ENCODE peak calls at places on chromosome 19, in seven cellular contexts. N is ovary, P is tibial nerve, Q is esophagus squamous epithelium, I is adrenal gland, A is IMR-90, R is uterus. F is an unnamed sample.

GRCh38 chr19:42397315-42398166 is 7.4 kb upstream of the CNFN start:
- DNase-seq in N (no peak), I (peak; percentile 38), Q (no peak), A (no peak), P (no peak), R (no peak), F (no peak)

GRCh38 chr19:46776927-46777911 is 11.2 kb downstream of the SLC1A5 start:
- DNase-seq in Q (no peak), P (no peak), I (no peak), N (no peak), R (no peak), A (no peak), F (no peak)

GRCh38 chr19:55640577-55641375 is at the start of gene ZNF580:
- DNase-seq in I (peak; percentile 68), N (peak; percentile 69), Q (no peak), P (no peak), R (no peak), A (peak; percentile 78), F (no peak)

GRCh38 chr19:1324792-1325567 is 39.3 kb downstream of the EFNA2 start:
- DNase-seq in I (peak; percentile 67), N (peak; percentile 72), A (peak; percentile 61), R (peak; percentile 31), P (peak; percentile 39), Q (no peak), F (peak; percentile 94)

GRCh38 chr19:47157455-47158321 is 27.1 kb downstream of the SAE1 start:
- DNase-seq in I (peak; percentile 53), N (peak; percentile 23), P (no peak), A (peak; percentile 72), R (peak; percentile 60), Q (no peak), F (peak; percentile 25)

GRCh38 chr19:18417250-18418033 is 1.8 kb upstream of the SSBP4 start:
- DNase-seq in Q (no peak), N (peak; percentile 83), R (peak; percentile 81), A (peak; percentile 73), I (peak; percentile 72), P (peak; percentile 63), F (peak; percentile 95)

GRCh38 chr19:12034196-12034595 is 1.3 kb downstream of the ZNF433 start:
- DNase-seq in R (no peak), I (no peak), A (no peak), N (no peak), Q (no peak), P (no peak), F (no peak)

GRCh38 chr19:7348587-7349230 is at the start of gene ARHGEF18:
- DNase-seq in R (no peak), P (no peak), Q (no peak), I (peak; percentile 19), A (no peak), N (peak; percentile 10), F (no peak)

GRCh38 chr19:36987091-36987490 is 71.0 kb downstream of the ZNF568 start:
- DNase-seq in N (no peak), R (no peak), P (no peak), A (no peak), Q (no peak), I (no peak), F (no peak)

GRCh38 chr19:43769256-43769655 is 11.5 kb downstream of the KCNN4 start:
- DNase-seq in P (no peak), A (no peak), N (no peak), R (no peak), I (no peak), Q (no peak), F (no peak)

GRCh38 chr19:48415395-48415794 is 21.9 kb downstream of the GRIN2D start:
- DNase-seq in R (peak; percentile 50), Q (no peak), I (peak; percentile 76), N (peak; percentile 38), A (peak; percentile 36), P (peak; percentile 55), F (peak; percentile 73)

GRCh38 chr19:46118136-46118535 is 6.4 kb downstream of the IGFL3 start:
- DNase-seq in R (no peak), Q (no peak), N (no peak), P (no peak), I (no peak), A (no peak), F (no peak)

GRCh38 chr19:33373701-33374405 is at the start of gene CEBPG:
- DNase-seq in P (no peak), R (peak; percentile 48), A (peak; percentile 64), I (peak; percentile 62), N (peak; percentile 57), Q (no peak), F (peak; percentile 89)

GRCh38 chr19:40693896-40694295 is 3.4 kb upstream of the NUMBL start:
- DNase-seq in A (no peak), N (no peak), R (no peak), I (no peak), P (no peak), Q (no peak), F (no peak)

GRCh38 chr19:2034729-2035589 is 16.1 kb downstream of the MKNK2 start:
- DNase-seq in P (peak; percentile 53), R (no peak), N (peak; percentile 57), I (peak; percentile 78), A (peak; percentile 8), Q (no peak), F (peak; percentile 91)

GRCh38 chr19:8307965-8308866 is at the start of gene CD320:
- DNase-seq in N (peak; percentile 89), Q (no peak), P (peak; percentile 81), A (peak; percentile 87), R (peak; percentile 86), I (peak; percentile 90), F (peak; percentile 78)

GRCh38 chr19:39842693-39843435 is 3.3 kb downstream of the FBL start:
- DNase-seq in N (no peak), A (no peak), P (no peak), I (no peak), R (no peak), Q (no peak), F (no peak)

GRCh38 chr19:10580979-10581631 is 6.0 kb downstream of the AP1M2 start:
- DNase-seq in P (peak; percentile 88), N (peak; percentile 90), R (peak; percentile 90), A (peak; percentile 90), I (peak; percentile 95), Q (peak; percentile 36), F (peak; percentile 89)

GRCh38 chr19:45113628-45114027 is 20.6 kb downstream of the PPP1R37 start:
- DNase-seq in N (no peak), I (no peak), Q (no peak), P (no peak), A (no peak), R (no peak), F (no peak)
- TF ChIP-seq POLR2A in N (no peak), I (no peak), Q (no peak), P (no peak), A (no peak), R (no peak), F (no peak)

GRCh38 chr19:30780032-30780431 is 407.8 kb downstream of the ZNF536 start:
- DNase-seq in I (no peak), Q (no peak), R (no peak), N (no peak), P (no peak), A (no peak), F (no peak)
- TF ChIP-seq CTCF in I (no peak), Q (no peak), R (no peak), N (no peak), P (no peak), A (no peak), F (no peak)

GRCh38 chr19:16370671-16371391 is 46.2 kb downstream of the KLF2 start:
- DNase-seq in P (no peak), N (peak; percentile 21), A (no peak), Q (no peak), R (no peak), I (no peak), F (no peak)

GRCh38 chr19:16373079-16373478 is 48.5 kb downstream of the KLF2 start:
- DNase-seq in A (no peak), P (no peak), I (no peak), N (no peak), Q (no peak), R (no peak), F (no peak)

GRCh38 chr19:16372065-16372915 is 47.7 kb downstream of the KLF2 start:
- DNase-seq in A (no peak), I (no peak), Q (no peak), N (no peak), R (no peak), P (no peak), F (no peak)

GRCh38 chr19:16369664-16370576 is 45.3 kb downstream of the KLF2 start:
- DNase-seq in A (no peak), R (no peak), N (peak; percentile 17), I (no peak), P (no peak), Q (no peak), F (no peak)

GRCh38 chr19:16371540-16371986 is 46.9 kb downstream of the KLF2 start:
- DNase-seq in P (no peak), N (peak; percentile 41), A (no peak), I (peak; percentile 51), R (no peak), Q (peak; percentile 58), F (peak; percentile 94)
- H3K4me3 ChIP-seq in P (no peak overlapping the region), N (no peak overlapping the region), A (no peak overlapping the region), I (no peak overlapping the region), R (no peak overlapping the region), Q (no peak overlapping the region), F (no peak overlapping the region)

GRCh38 chr19:4115050-4115817 is 8.7 kb downstream of the MAP2K2 start:
- DNase-seq in Q (no peak), I (peak; percentile 87), P (no peak), A (no peak), R (no peak), N (no peak), F (no peak)
- TF ChIP-seq POLR2A in Q (no peak), I (peak; percentile 38), P (no peak), A (no peak), R (no peak), N (no peak), F (no peak)

GRCh38 chr19:15759962-15760565 is 22.3 kb downstream of the OR10H3 start:
- DNase-seq in Q (no peak), N (no peak), P (no peak), I (no peak), A (no peak), R (no peak), F (no peak)
- TF ChIP-seq CTCF in Q (peak; percentile 28), N (no peak), P (no peak), I (no peak), A (no peak), R (no peak), F (no peak)

GRCh38 chr19:35043906-35044305 is 2.4 kb downstream of the HPN start:
- DNase-seq in I (no peak), P (no peak), A (no peak), Q (no peak), R (no peak), N (no peak), F (no peak)
- H3K4me3 ChIP-seq in I (no peak overlapping the region), P (no peak overlapping the region), A (no peak overlapping the region), Q (no peak overlapping the region), R (no peak overlapping the region), N (no peak overlapping the region), F (no peak overlapping the region)